ENCODE peak calls at places on chromosome X, in seven cellular contexts. O is fibroblast of lung; H is dorsolateral prefrontal cortex; B is right cardiac atrium; K is CD4-positive, alpha-beta memory T cell; U is Peyer's patch; N is CD4-positive, CD25-positive, alpha-beta regulatory T cell. Y is an unnamed sample.

GRCh38 chrX:1222511-1223252 is 10.2 kb upstream of the CRLF2 start:
- DNase-seq in O (peak), H (no peak), B (no peak), K (no peak), U (peak), N (no peak), Y (no peak)

GRCh38 chrX:41875142-41875541 is 48.2 kb downstream of the CASK start:
- DNase-seq in O (peak), H (no peak), B (no peak), K (no peak), U (no peak), N (no peak), Y (no peak)

GRCh38 chrX:65821721-65822496 is 154.5 kb downstream of the MSN start:
- DNase-seq in O (no peak), H (no peak), B (peak), K (peak), U (peak), N (peak), Y (peak)

GRCh38 chrX:72297953-72298730 is 7.6 kb downstream of the CITED1 start:
- DNase-seq in O (peak), H (no peak), B (no peak), K (no peak), U (no peak), N (no peak), Y (no peak)

GRCh38 chrX:54633641-54634040 is 103.6 kb downstream of the GNL3L start:
- DNase-seq in O (peak), H (no peak), B (no peak), K (no peak), U (no peak), N (no peak), Y (no peak)

GRCh38 chrX:16089086-16089485 is 34.3 kb upstream of the GRPR start:
- DNase-seq in O (peak), H (no peak), B (no peak), K (no peak), U (no peak), N (no peak), Y (no peak)

GRCh38 chrX:117325706-117326105 is 790.9 kb downstream of the KLHL13 start:
- DNase-seq in O (no peak), H (no peak), B (no peak), K (no peak), U (no peak), N (no peak), Y (no peak)

GRCh38 chrX:43581888-43582539 is 74.1 kb upstream of the MAOA start:
- DNase-seq in O (no peak), H (no peak), B (no peak), K (no peak), U (no peak), N (no peak), Y (no peak)

GRCh38 chrX:67545772-67546495 is 2.1 kb downstream of the AR start:
- DNase-seq in O (peak), H (no peak), B (peak), K (no peak), U (no peak), N (no peak), Y (no peak)

GRCh38 chrX:18594079-18594478 is 77.8 kb downstream of the RS1 start:
- DNase-seq in O (no peak), H (no peak), B (no peak), K (no peak), U (no peak), N (no peak), Y (no peak)

GRCh38 chrX:19807414-19807813 is 80.0 kb downstream of the SH3KBP1 start:
- DNase-seq in O (no peak), H (no peak), B (no peak), K (no peak), U (no peak), N (no peak), Y (no peak)

GRCh38 chrX:133214316-133214715 is 3.8 kb downstream of the TFDP3 start:
- DNase-seq in O (no peak), H (no peak), B (no peak), K (no peak), U (no peak), N (no peak), Y (no peak)

GRCh38 chrX:100319716-100320115 is 90.4 kb downstream of the PCDH19 start:
- DNase-seq in O (peak), H (no peak), B (no peak), K (no peak), U (no peak), N (no peak), Y (no peak)

GRCh38 chrX:15674514-15674898 is 9.9 kb upstream of the CLTRN start:
- DNase-seq in O (no peak), H (peak), B (peak), K (no peak), U (peak), N (no peak), Y (no peak)

GRCh38 chrX:106606583-106606982 is 5.2 kb upstream of the RADX start:
- DNase-seq in O (no peak), H (no peak), B (no peak), K (no peak), U (no peak), N (no peak), Y (no peak)

GRCh38 chrX:47658301-47658683 is 688 bp downstream of the UXT start:
- DNase-seq in O (no peak), H (no peak), B (no peak), K (no peak), U (no peak), N (no peak), Y (no peak)

GRCh38 chrX:49844622-49845021 is 15.5 kb downstream of the PAGE4 start:
- DNase-seq in O (no peak), H (peak), B (no peak), K (no peak), U (no peak), N (no peak), Y (no peak)

GRCh38 chrX:41981481-41982013 is 58.2 kb upstream of the CASK start:
- DNase-seq in O (peak), H (no peak), B (no peak), K (no peak), U (no peak), N (no peak), Y (no peak)

GRCh38 chrX:139211568-139212182 is 318.9 kb upstream of the F9 start:
- DNase-seq in O (no peak), H (no peak), B (no peak), K (no peak), U (no peak), N (no peak), Y (no peak)
- H3K27ac ChIP-seq in O (no peak), H (no peak), B (no peak), K (no peak), U (no peak), N (no peak), Y (no peak)

GRCh38 chrX:153560000-153560399 is 38.9 kb downstream of the CCNQ start:
- DNase-seq in O (no peak), H (no peak), B (peak), K (no peak), U (no peak), N (no peak), Y (no peak)

GRCh38 chrX:153560466-153560865 is 38.5 kb downstream of the CCNQ start:
- DNase-seq in O (no peak), H (no peak), B (no peak), K (no peak), U (no peak), N (no peak), Y (no peak)

GRCh38 chrX:153561337-153561736 is 37.6 kb downstream of the CCNQ start:
- DNase-seq in O (no peak), H (no peak), B (no peak), K (no peak), U (no peak), N (no peak), Y (no peak)

GRCh38 chrX:153564047-153564606 is 34.8 kb downstream of the CCNQ start:
- DNase-seq in O (no peak), H (no peak), B (no peak), K (no peak), U (no peak), N (no peak), Y (no peak)

DNA sequence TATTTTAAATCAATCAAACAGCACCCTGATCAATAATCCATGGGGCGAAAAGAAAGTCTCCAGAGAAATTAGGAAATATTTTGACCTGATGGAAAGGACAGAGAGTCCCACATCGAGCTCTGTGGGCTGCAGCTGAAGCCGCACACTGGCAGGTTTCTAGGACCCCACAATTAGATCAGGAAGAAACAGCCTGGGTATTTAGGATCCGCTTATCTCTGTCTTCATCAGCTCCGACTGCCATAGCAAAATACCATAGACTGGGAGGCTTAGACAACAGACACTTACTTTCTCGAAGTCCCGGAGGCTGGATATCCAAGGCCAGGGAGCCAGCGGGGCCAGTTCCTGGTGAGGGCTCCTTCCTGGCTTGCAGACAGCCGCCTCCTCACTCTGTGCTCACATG is 36.4 kb downstream of the CCNQ start:
- DNase-seq in O (no peak), H (no peak), B (no peak), K (no peak), U (no peak), N (no peak), Y (no peak)
- H3K27ac ChIP-seq in O (no peak), H (no peak), B (no peak), K (no peak), U (no peak), N (no peak), Y (no peak)

DNA sequence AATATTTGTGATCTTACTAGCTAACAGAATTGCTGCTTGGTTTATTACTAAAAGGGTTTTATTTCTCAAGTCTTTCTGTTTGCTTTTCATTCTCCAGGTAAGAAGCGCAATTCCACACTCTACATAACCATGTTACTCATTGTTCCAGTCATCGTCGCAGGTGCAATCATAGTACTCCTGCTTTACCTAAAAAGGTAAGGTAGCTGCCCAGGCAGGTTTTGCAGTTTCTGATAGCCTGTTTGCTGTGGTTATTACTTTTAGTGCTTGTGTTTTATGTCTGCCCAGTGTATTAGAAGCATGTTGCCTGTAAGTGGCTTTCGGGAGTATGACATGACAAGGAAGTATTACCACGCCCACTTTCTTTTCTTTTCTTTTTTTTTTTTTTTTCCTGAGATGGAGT is 46.4 kb downstream of the IL13RA1 start:
- DNase-seq in O (no peak), H (no peak), B (no peak), K (no peak), U (no peak), N (no peak), Y (no peak)
- H3K27ac ChIP-seq in O (no peak), H (no peak), B (no peak), K (no peak), U (no peak), N (no peak), Y (no peak)

GRCh38 chrX:153209347-153209746 is 30.3 kb downstream of the MAGEA1 start:
- DNase-seq in O (no peak), H (no peak), B (no peak), K (no peak), U (no peak), N (no peak), Y (no peak)

GRCh38 chrX:153206425-153207046 is 27.5 kb downstream of the MAGEA1 start:
- DNase-seq in O (no peak), H (no peak), B (no peak), K (no peak), U (no peak), N (no peak), Y (no peak)
- H3K27ac ChIP-seq in O (no peak), H (no peak), B (no peak), K (no peak), U (no peak), N (no peak), Y (no peak)

GRCh38 chrX:64198046-64198445 is 7.5 kb downstream of the AMER1 start:
- DNase-seq in O (no peak), H (no peak), B (no peak), K (no peak), U (no peak), N (no peak), Y (no peak)

GRCh38 chrX:64192040-64192439 is 13.5 kb downstream of the AMER1 start:
- DNase-seq in O (no peak), H (no peak), B (no peak), K (no peak), U (no peak), N (no peak), Y (no peak)

GRCh38 chrX:64195862-64196261 is 9.6 kb downstream of the AMER1 start:
- DNase-seq in O (no peak), H (no peak), B (no peak), K (no peak), U (no peak), N (no peak), Y (no peak)

GRCh38 chrX:64192673-64193072 is 12.8 kb downstream of the AMER1 start:
- DNase-seq in O (no peak), H (no peak), B (peak), K (no peak), U (no peak), N (no peak), Y (no peak)

DNA sequence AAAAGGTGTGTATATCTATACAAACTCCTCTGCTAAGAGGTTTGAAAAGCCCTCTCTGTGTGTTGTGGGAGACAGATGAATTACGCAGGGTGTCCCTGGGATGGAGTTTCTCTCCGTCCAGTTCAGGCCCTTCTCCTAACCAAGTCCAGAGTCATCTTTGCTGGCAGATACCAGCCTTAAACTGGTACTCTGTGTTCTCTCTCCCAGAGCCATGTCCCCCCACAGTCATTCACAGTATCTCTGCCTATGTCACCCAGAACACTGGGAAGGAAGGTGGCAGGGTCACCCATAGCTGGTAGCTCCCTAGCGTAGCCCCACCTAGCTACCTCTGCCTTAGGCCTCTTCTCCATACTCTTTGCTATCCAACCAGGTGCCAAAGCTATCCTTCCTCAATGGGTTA is 8.9 kb downstream of the AMER1 start:
- DNase-seq in O (no peak), H (no peak), B (no peak), K (no peak), U (no peak), N (no peak), Y (no peak)
- H3K27ac ChIP-seq in O (no peak), H (no peak), B (no peak), K (no peak), U (no peak), N (no peak), Y (no peak)

DNA sequence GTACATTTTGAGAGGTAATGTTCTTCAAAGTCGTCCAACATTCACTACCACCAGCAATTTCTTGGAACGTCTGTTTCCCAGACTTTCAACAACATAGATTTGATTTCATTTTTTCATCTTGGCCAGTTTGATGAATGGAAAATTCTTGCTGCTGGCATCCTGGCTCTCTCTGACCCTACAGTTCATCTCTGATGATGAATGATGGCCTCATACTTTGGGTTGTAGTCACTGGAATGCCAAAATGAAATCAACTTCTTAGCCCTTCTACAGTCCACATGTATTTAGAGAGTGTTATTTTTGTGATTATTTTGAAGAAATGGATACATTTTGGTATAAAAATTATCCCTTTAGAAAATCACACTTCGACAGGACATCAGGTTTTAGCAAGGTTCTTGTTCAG is 8.8 kb downstream of the CHST7 start:
- DNase-seq in O (peak), H (no peak), B (no peak), K (no peak), U (no peak), N (no peak), Y (no peak)
- H3K27ac ChIP-seq in O (peak), H (no peak), B (peak), K (no peak), U (peak), N (peak), Y (no peak)

DNA sequence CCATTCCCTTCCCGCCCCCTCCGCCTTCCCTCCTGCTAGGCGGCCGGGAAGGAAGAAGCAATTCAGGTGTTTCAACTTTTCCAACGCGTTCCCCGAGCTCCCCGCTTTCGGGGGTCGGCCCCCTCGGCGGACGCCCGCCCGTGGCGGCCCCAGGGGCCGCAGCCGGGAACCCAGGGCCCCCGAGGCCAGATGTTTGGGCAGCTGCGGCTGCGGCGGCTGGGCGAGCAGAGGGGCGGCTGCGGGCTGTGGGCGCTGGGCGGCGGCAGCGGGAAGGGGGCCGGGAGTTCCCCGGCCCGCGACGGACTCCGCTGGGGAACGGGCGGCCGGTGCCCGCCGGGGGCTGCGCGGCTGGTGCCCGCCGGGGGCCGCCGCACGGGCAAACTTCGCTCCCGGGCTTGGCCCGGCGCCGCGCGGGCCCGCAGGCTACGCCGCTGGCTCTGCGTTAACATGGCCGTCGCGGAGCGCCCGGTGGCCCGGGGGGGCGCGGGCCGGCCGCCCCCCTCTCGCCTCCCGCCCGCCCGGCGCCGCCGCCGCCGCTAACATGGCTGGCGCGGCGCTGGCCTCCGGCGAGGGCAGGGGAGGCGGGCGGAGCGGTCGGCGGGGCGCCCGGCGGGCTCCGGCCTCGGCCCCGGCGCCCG is 510 bp downstream of the HMGB3 start:
- DNase-seq in O (no peak), H (no peak), B (no peak), K (no peak), U (no peak), N (no peak), Y (no peak)
- H3K27ac ChIP-seq in O (peak), H (no peak), B (no peak), K (no peak), U (peak), N (no peak), Y (no peak)

GRCh38 chrX:110509778-110510510 is 151.3 kb downstream of the RTL9 start:
- DNase-seq in O (peak), H (no peak), B (no peak), K (no peak), U (no peak), N (no peak), Y (no peak)
- H3K27ac ChIP-seq in O (no peak), H (no peak), B (no peak), K (no peak), U (no peak), N (no peak), Y (no peak)

Y was measured in naive thymus-derived CD4-positive, alpha-beta T cell.